ENCODE peak calls at places on chromosomes 4 and X, in six cellular contexts. G is fibroblast of lung; R is CD8-positive, alpha-beta T cell; T is AG10803; P is AG04450; B is lung. V is an unnamed sample.

GRCh38 chrX:71859637-71860036 is 51.0 kb upstream of the NHSL2 start:
- DNase-seq in G (peak), R (peak), T (peak), P (no peak), B (peak), V (peak)

GRCh38 chrX:3728454-3728853 is 15.0 kb upstream of the PRKX start:
- DNase-seq in G (peak), R (no peak), T (no peak), P (peak), B (no peak), V (peak)

GRCh38 chr4:1192091-1192492 is 19.7 kb upstream of the SPON2 start:
- DNase-seq in G (peak), R (no peak), T (peak), P (peak), B (peak), V (peak)

GRCh38 chrX:8237718-8238117 is 66.7 kb upstream of the VCX2 start:
- DNase-seq in G (no peak), R (no peak), T (no peak), P (no peak), B (no peak), V (no peak)

GRCh38 chrX:72269671-72270251 is 7.3 kb downstream of the RPS4X start:
- DNase-seq in G (peak), R (peak), T (peak), P (no peak), B (no peak), V (peak)

GRCh38 chr4:1155314-1155713 is 17.1 kb downstream of the SPON2 start:
- DNase-seq in G (no peak), R (no peak), T (no peak), P (no peak), B (no peak), V (no peak)

GRCh38 chr4:121189811-121190210 is 25.7 kb upstream of the TNIP3 start:
- DNase-seq in G (no peak), R (peak), T (no peak), P (no peak), B (no peak), V (no peak)

GRCh38 chr4:72243641-72244040 is 211.8 kb downstream of the NPFFR2 start:
- DNase-seq in G (no peak), R (no peak), T (no peak), P (no peak), B (no peak), V (no peak)

DNA sequence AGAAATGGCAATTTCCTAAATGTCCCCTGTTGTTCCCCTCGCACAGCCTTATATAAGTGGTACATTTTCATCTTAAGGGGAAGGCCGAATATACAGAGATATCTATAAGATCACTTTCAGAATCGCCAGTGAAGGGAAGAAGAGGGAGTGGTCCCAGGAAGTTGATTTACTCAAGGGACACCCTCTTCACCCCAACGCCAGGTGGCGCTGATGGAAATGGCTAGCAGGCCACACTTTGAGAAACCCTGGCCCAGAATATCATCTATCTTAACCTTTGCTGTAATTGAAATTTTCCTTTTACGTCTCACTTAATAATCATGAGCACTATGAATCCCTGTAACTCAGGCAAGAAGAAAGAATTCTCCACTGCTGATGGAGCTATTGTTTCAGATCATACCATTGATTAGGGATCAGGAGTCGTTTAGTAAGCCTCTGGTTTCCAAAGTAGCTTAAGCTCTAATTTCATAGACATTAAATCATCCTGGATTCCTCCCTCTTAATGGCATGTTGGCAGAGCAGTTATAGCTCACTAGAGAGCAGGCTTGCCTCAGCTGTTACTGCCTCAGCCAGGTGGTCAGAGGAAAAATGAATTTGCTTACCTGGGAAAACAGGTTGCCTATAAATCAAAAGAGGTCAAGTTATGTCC is 941.3 kb upstream of the TENM3 start:
- DNase-seq in G (peak), R (no peak), T (peak), P (peak), B (no peak), V (peak)
- H3K4me3 ChIP-seq in G (no peak), R (no peak), T (no peak), P (no peak), B (no peak), V (no peak)

DNA sequence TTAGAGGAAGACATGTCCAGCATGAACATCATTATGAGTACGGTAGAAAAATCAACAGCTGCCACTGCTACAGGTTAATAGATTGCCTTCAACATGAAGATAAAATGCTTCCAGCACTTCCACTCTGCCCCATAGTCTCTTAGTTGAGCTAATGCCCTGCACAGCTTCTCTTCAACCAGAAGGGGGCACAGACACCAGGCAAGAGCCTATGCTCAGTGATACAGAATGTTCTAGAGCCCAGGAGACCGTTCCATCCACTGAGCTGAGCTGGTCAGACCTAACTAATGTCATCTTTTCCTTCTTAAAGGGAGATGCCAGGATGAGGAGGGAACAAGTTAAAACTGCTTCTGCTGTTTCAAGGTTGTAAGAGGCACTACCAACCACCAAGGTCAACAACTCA is 42.2 kb downstream of the SMIM10L2A start:
- DNase-seq in G (peak), R (no peak), T (peak), P (no peak), B (no peak), V (peak)
- TF ChIP-seq CTCF in G (peak), R (no peak), T (peak), P (peak), B (peak), V (peak)

GRCh38 chrX:115413246-115413878 is 123.8 kb downstream of the LUZP4 start:
- DNase-seq in G (peak), R (no peak), T (no peak), P (no peak), B (no peak), V (peak)
- H3K4me3 ChIP-seq in G (no peak), R (no peak), T (no peak), P (peak), B (no peak), V (no peak)

DNA sequence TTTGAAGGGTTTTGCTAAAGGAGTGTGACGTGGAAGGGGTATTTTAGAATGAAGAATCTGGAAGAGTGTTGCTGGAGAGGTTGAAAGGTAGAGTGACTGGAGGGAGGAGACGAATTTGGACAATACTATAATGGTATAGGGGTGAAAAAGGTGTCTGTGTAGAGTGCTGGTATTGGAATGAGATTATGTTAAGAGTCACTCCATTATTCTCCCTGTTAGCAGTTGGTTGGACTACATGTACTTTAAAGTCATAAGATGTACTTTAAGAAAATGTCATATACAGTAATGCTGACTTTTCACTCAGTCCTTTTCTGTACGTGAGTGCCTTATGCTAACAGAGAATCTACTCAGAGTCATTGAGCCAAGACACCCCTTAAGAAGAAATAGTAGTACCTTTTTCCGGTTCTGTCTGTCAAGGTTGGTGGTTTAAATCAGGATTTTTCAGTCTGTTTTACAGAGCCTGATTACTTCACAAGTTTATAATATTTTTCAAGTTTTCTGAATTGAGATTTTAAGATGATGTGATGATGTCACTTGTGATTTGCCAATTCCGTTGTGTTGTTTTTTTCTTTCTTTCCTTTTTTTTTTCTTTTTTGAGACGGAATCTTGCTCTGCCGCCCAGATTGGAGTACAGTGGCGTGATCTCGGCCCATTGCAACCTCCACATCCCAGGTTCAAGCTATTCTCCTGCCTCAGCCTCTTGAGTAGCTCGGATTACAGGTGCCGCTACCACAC is 56.6 kb downstream of the WWC2 start:
- DNase-seq in G (no peak), R (no peak), T (no peak), P (no peak), B (no peak), V (no peak)
- TF ChIP-seq CTCF in G (no peak), R (no peak), T (no peak), P (no peak), B (no peak), V (no peak)

GRCh38 chr4:70722199-70722791 is 531 bp downstream of the RUFY3 start:
- DNase-seq in G (peak), R (peak), T (peak), P (no peak), B (no peak), V (peak)
- H3K4me3 ChIP-seq in G (peak), R (no peak), T (peak), P (peak), B (no peak), V (peak)

DNA sequence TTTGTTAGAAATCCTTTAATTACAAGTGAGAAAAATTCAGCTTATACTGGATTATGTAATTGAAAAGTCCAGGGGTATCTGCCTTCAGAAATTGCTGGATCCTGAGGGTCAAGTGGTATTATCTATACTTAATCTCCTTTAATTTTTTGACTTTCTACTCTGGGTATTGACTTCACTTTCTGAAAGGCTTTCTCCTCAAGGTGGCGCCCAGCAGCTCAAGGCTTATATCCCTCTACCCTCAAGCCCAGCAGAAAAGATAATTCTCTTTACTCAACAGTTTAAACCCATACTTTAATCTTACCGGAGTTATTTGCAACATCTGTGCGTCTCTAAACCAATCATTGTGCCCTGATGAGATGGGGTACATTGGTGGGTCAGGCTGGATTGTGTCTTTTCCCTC is 129.5 kb downstream of the LARP7 start:
- DNase-seq in G (peak), R (no peak), T (peak), P (no peak), B (no peak), V (peak)
- TF ChIP-seq CTCF in G (peak), R (no peak), T (peak), P (peak), B (no peak), V (peak)

DNA sequence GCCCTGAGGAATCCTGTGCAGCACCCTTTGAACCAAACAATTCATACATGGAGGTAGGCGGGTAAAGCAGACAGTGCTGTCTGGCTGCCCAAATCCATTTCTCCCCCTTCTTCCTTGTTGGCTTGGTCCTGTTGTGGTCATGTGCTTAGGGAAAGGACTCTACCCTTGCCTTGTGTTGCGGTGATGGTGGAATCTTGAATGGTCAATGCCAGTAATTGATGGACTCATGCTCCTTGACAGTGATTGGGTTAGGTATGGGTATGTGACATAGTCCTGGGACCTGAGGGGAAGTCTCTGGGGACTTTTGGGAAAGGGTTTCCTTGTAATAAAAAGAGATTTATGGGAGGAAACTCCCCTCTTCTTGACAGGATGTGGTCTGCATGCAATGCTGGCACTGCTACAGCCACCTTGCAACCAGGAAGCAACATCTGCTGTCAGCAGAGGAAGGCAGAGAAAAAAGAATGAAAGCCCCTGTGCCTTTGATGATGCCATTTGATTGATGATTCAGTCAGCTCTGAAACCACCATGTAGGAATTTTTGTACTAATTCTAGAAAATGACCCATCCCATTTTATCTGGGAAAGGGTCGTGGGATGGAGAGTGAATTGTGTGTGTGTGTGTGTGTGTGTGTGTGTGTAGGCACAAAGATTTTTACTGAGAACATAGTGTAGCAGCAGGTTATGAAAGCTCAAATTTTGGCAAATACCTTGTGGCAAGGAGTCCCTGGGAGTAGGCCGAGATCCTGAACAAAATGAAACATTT is 30.0 kb upstream of the HUWE1 start:
- DNase-seq in G (peak), R (peak), T (peak), P (no peak), B (no peak), V (peak)
- H3K4me3 ChIP-seq in G (no peak), R (peak), T (no peak), P (no peak), B (no peak), V (no peak)